ENCODE peak calls at places on chromosomes 5 and 9, in six cellular contexts. One of them, this sample, is unnamed. For H3K4me1, the result is how much of the 10 kb centered on the place peaks cover.

GRCh38 chr9:70073193-70073592 is 29.5 kb downstream of the MAMDC2 start:
- DNase-seq in MM.1S: no peak
- DNase-seq in CD8-positive, alpha-beta T cell: no peak
- DNase-seq in mesendoderm: no peak
- DNase-seq in heart left ventricle: no peak
- DNase-seq in endodermal cell: no peak
- DNase-seq in this sample: no peak

GRCh38 chr5:41115281-41115680 is 44.1 kb upstream of the MROH2B start:
- DNase-seq in CD8-positive, alpha-beta T cell: no peak
- DNase-seq in endodermal cell: no peak
- DNase-seq in mesendoderm: no peak
- DNase-seq in MM.1S: no peak
- DNase-seq in heart left ventricle: no peak
- DNase-seq in this sample: no peak

GRCh38 chr5:177511796-177512675 is 2.4 kb upstream of the DOK3 start:
- DNase-seq in heart left ventricle: no peak
- DNase-seq in CD8-positive, alpha-beta T cell: no peak
- DNase-seq in endodermal cell: no peak
- DNase-seq in MM.1S: no peak
- DNase-seq in mesendoderm: no peak
- DNase-seq in this sample: no peak

GRCh38 chr9:128190013-128190412 is 1.4 kb downstream of the CIZ1 start:
- DNase-seq in mesendoderm: peak
- DNase-seq in endodermal cell: no peak
- DNase-seq in MM.1S: no peak
- DNase-seq in CD8-positive, alpha-beta T cell: no peak
- DNase-seq in heart left ventricle: no peak
- DNase-seq in this sample: no peak

GRCh38 chr9:114513050-114513951 is 8.0 kb upstream of the WHRN start:
- DNase-seq in mesendoderm: no peak
- DNase-seq in MM.1S: peak
- DNase-seq in heart left ventricle: no peak
- DNase-seq in endodermal cell: no peak
- DNase-seq in CD8-positive, alpha-beta T cell: no peak
- DNase-seq in this sample: no peak

GRCh38 chr9:21505425-21506179 is 23.5 kb upstream of the IFNE start:
- DNase-seq in MM.1S: no peak
- DNase-seq in endodermal cell: no peak
- DNase-seq in CD8-positive, alpha-beta T cell: no peak
- DNase-seq in mesendoderm: no peak
- DNase-seq in heart left ventricle: no peak
- DNase-seq in this sample: no peak

GRCh38 chr5:113330533-113331200 is 104.1 kb downstream of the TSSK1B start:
- DNase-seq in CD8-positive, alpha-beta T cell: no peak
- DNase-seq in heart left ventricle: peak
- DNase-seq in endodermal cell: no peak
- DNase-seq in MM.1S: peak
- DNase-seq in mesendoderm: peak
- DNase-seq in this sample: peak

GRCh38 chr5:137600721-137601360 is 101.7 kb upstream of the SPOCK1 start:
- DNase-seq in MM.1S: no peak
- DNase-seq in heart left ventricle: no peak
- DNase-seq in CD8-positive, alpha-beta T cell: no peak
- DNase-seq in mesendoderm: no peak
- DNase-seq in endodermal cell: no peak
- DNase-seq in this sample: no peak

GRCh38 chr5:1749346-1750124 is 50.1 kb downstream of the MRPL36 start:
- DNase-seq in heart left ventricle: no peak
- DNase-seq in endodermal cell: peak
- DNase-seq in CD8-positive, alpha-beta T cell: no peak
- DNase-seq in MM.1S: no peak
- DNase-seq in mesendoderm: no peak
- DNase-seq in this sample: no peak

GRCh38 chr5:9536717-9537116 is 9.2 kb downstream of the SEMA5A start:
- DNase-seq in mesendoderm: no peak
- DNase-seq in CD8-positive, alpha-beta T cell: no peak
- DNase-seq in endodermal cell: no peak
- DNase-seq in heart left ventricle: peak
- DNase-seq in MM.1S: no peak
- DNase-seq in this sample: no peak

GRCh38 chr5:176533390-176533789 is 3.8 kb downstream of the RNF44 start:
- DNase-seq in endodermal cell: no peak
- DNase-seq in MM.1S: no peak
- DNase-seq in mesendoderm: no peak
- DNase-seq in heart left ventricle: peak
- DNase-seq in CD8-positive, alpha-beta T cell: no peak
- DNase-seq in this sample: no peak

GRCh38 chr5:87298687-87299362 is 31.1 kb downstream of the RASA1 start:
- DNase-seq in CD8-positive, alpha-beta T cell: no peak
- DNase-seq in mesendoderm: no peak
- DNase-seq in endodermal cell: no peak
- DNase-seq in heart left ventricle: no peak
- DNase-seq in MM.1S: no peak
- DNase-seq in this sample: no peak

GRCh38 chr5:5179597-5179996 is 39.5 kb downstream of the ADAMTS16 start:
- DNase-seq in CD8-positive, alpha-beta T cell: no peak
- DNase-seq in mesendoderm: peak
- DNase-seq in MM.1S: no peak
- DNase-seq in heart left ventricle: no peak
- DNase-seq in endodermal cell: peak
- DNase-seq in this sample: no peak

GRCh38 chr9:114518120-114518519 is 12.8 kb upstream of the WHRN start:
- DNase-seq in heart left ventricle: no peak
- DNase-seq in mesendoderm: no peak
- DNase-seq in endodermal cell: no peak
- DNase-seq in MM.1S: no peak
- DNase-seq in CD8-positive, alpha-beta T cell: no peak
- DNase-seq in this sample: no peak

GRCh38 chr5:9451017-9451416 is 94.9 kb downstream of the SEMA5A start:
- DNase-seq in MM.1S: no peak
- DNase-seq in mesendoderm: no peak
- DNase-seq in heart left ventricle: no peak
- DNase-seq in CD8-positive, alpha-beta T cell: no peak
- DNase-seq in endodermal cell: no peak
- DNase-seq in this sample: no peak

GRCh38 chr5:8829322-8830029 is 716.4 kb downstream of the SEMA5A start:
- DNase-seq in heart left ventricle: no peak
- DNase-seq in CD8-positive, alpha-beta T cell: no peak
- DNase-seq in mesendoderm: peak
- DNase-seq in MM.1S: no peak
- DNase-seq in endodermal cell: no peak
- DNase-seq in this sample: no peak

GRCh38 chr5:142960309-142960696 is 190.1 kb downstream of the ARHGAP26 start:
- DNase-seq in CD8-positive, alpha-beta T cell: no peak
- DNase-seq in mesendoderm: no peak
- DNase-seq in endodermal cell: no peak
- DNase-seq in heart left ventricle: no peak
- DNase-seq in MM.1S: no peak
- DNase-seq in this sample: peak

GRCh38 chr5:139130217-139130616 is 68.0 kb downstream of the SIL1 start:
- DNase-seq in heart left ventricle: no peak
- DNase-seq in MM.1S: no peak
- DNase-seq in mesendoderm: no peak
- DNase-seq in endodermal cell: no peak
- DNase-seq in CD8-positive, alpha-beta T cell: no peak
- DNase-seq in this sample: no peak

GRCh38 chr5:139131062-139131856 is 66.9 kb downstream of the SIL1 start:
- DNase-seq in mesendoderm: no peak
- DNase-seq in CD8-positive, alpha-beta T cell: no peak
- DNase-seq in MM.1S: no peak
- DNase-seq in endodermal cell: peak
- DNase-seq in heart left ventricle: peak
- DNase-seq in this sample: peak

GRCh38 chr5:139133237-139133636 is 64.9 kb downstream of the SIL1 start:
- DNase-seq in endodermal cell: no peak
- DNase-seq in CD8-positive, alpha-beta T cell: no peak
- DNase-seq in mesendoderm: no peak
- DNase-seq in MM.1S: no peak
- DNase-seq in heart left ventricle: no peak
- DNase-seq in this sample: no peak

GRCh38 chr5:139132515-139132914 is 65.7 kb downstream of the SIL1 start:
- DNase-seq in endodermal cell: no peak
- DNase-seq in heart left ventricle: no peak
- DNase-seq in mesendoderm: no peak
- DNase-seq in CD8-positive, alpha-beta T cell: no peak
- DNase-seq in MM.1S: no peak
- DNase-seq in this sample: no peak

GRCh38 chr5:139131881-139132480 is 66.2 kb downstream of the SIL1 start:
- DNase-seq in mesendoderm: no peak
- DNase-seq in MM.1S: no peak
- DNase-seq in endodermal cell: no peak
- DNase-seq in CD8-positive, alpha-beta T cell: no peak
- DNase-seq in heart left ventricle: no peak
- DNase-seq in this sample: no peak
- H3K27ac ChIP-seq in mesendoderm: no peak
- H3K27ac ChIP-seq in MM.1S: no peak
- H3K27ac ChIP-seq in endodermal cell: peak
- H3K27ac ChIP-seq in CD8-positive, alpha-beta T cell: no peak
- H3K27ac ChIP-seq in heart left ventricle: peak
- H3K27ac ChIP-seq in this sample: peak

GRCh38 chr5:136020001-136020382 is 8.8 kb upstream of the TGFBI start:
- DNase-seq in mesendoderm: no peak
- DNase-seq in MM.1S: no peak
- DNase-seq in heart left ventricle: no peak
- DNase-seq in endodermal cell: peak
- DNase-seq in CD8-positive, alpha-beta T cell: no peak
- DNase-seq in this sample: peak
- H3K4me3 ChIP-seq in mesendoderm: no peak
- H3K4me3 ChIP-seq in MM.1S: no peak
- H3K4me3 ChIP-seq in heart left ventricle: no peak
- H3K4me3 ChIP-seq in endodermal cell: no peak
- H3K4me3 ChIP-seq in CD8-positive, alpha-beta T cell: no peak
- H3K4me3 ChIP-seq in this sample: no peak

DNA sequence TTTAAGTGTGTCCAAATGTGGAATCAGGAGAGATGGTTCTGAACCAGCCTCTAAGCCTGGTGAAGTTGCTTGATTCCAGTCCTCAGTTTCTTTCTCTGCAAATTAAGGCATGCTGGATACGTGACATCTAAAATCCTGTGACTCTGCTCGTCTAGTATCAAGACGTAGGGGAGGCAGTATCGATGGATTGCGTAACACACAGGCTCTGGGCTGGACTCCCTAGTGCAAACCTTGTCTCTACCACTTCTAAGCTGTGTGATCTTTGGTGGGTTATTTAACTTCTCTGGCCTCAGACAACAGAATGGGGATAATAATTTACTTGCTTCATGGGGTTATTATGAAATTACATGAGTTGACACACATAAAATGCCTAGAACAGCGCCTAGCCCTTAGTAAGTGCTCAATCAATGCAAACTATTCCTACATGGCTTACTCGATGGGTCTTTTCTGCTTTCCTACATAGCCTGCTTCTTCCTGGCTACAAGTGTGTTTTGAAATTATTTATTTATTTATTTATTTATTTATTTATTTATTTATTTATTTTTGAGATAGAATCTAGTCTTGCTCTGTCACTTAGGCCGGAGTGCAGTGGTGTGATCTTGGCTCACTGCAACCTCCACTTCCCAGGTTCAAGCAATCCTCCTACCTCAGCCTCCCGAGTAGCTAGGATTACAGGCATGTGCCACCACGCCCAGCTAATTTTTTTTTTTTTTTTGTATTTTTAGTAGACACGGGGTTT is 102.1 kb downstream of the EGFLAM start:
- DNase-seq in MM.1S: no peak
- DNase-seq in CD8-positive, alpha-beta T cell: no peak
- DNase-seq in mesendoderm: no peak
- DNase-seq in endodermal cell: no peak
- DNase-seq in heart left ventricle: no peak
- DNase-seq in this sample: no peak
- H3K4me1 ChIP-seq in MM.1S: under half
- H3K4me1 ChIP-seq in CD8-positive, alpha-beta T cell: under half
- H3K4me1 ChIP-seq in mesendoderm: under half
- H3K4me1 ChIP-seq in endodermal cell: under half
- H3K4me1 ChIP-seq in heart left ventricle: under half
- H3K4me1 ChIP-seq in this sample: under half

DNA sequence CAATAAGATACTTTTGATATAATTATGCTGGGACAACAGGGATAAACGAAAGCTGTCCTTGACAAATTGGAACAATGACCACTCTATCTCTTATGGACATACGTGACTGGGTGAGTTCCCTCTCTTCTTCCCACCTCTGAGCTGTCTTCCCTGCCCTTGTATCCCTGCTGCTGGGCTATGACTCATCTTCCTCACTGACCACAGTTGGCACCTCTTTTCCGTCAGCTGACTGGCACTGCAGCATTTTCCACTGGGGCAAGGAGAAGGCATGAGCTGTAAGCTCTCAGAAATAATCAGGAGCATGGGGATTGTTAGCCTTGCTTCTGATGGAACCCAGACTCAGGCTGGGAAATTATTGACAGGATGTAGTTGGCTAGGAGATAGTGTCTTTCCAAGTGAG is 48.7 kb downstream of the PCSK1 start:
- DNase-seq in CD8-positive, alpha-beta T cell: no peak
- DNase-seq in heart left ventricle: peak
- DNase-seq in endodermal cell: no peak
- DNase-seq in MM.1S: no peak
- DNase-seq in mesendoderm: peak
- DNase-seq in this sample: peak
- H3K27ac ChIP-seq in CD8-positive, alpha-beta T cell: no peak
- H3K27ac ChIP-seq in heart left ventricle: peak
- H3K27ac ChIP-seq in endodermal cell: no peak
- H3K27ac ChIP-seq in MM.1S: no peak
- H3K27ac ChIP-seq in mesendoderm: no peak
- H3K27ac ChIP-seq in this sample: no peak